ENCODE peak calls at places on chromosomes 12 and 14, in seven cellular contexts. X is dorsolateral prefrontal cortex, S is mucosa of descending colon, H is bronchial epithelial cell, V is kidney epithelial cell, Y is gastrocnemius medialis, E is upper lobe of right lung. W is an unnamed sample.

GRCh38 chr12:32031109-32031508 is 71.9 kb downstream of the RESF1 start:
- DNase-seq in X (no peak), S (no peak), H (no peak), V (no peak), Y (no peak), E (no peak), W (no peak)

GRCh38 chr12:24902521-24903304 is 46.2 kb downstream of the BCAT1 start:
- DNase-seq in X (peak; percentile 4), S (no peak), H (no peak), V (no peak), Y (no peak), E (peak; percentile 76), W (peak; percentile 26)

GRCh38 chr14:53954551-53955233 is 1.9 kb downstream of the BMP4 start:
- DNase-seq in X (peak; percentile 24), S (peak; percentile 47), H (no peak), V (no peak), Y (no peak), E (peak; percentile 69), W (no peak)

GRCh38 chr12:24012528-24012927 is 63.1 kb upstream of the SOX5 start:
- DNase-seq in X (no peak), S (no peak), H (peak; percentile 35), V (no peak), Y (no peak), E (no peak), W (no peak)

GRCh38 chr14:101360045-101360931 is 201.0 kb upstream of the DIO3 start:
- DNase-seq in X (no peak), S (peak; percentile 57), H (no peak), V (no peak), Y (peak; percentile 83), E (no peak), W (no peak)

GRCh38 chr14:100159107-100159864 is at the start of gene DEGS2:
- DNase-seq in X (peak; percentile 76), S (peak; percentile 86), H (no peak), V (no peak), Y (no peak), E (peak; percentile 85), W (peak; percentile 66)

GRCh38 chr12:42039146-42039545 is 105.5 kb downstream of the GXYLT1 start:
- DNase-seq in X (no peak), S (no peak), H (peak; percentile 41), V (no peak), Y (peak; percentile 17), E (no peak), W (no peak)

GRCh38 chr12:113818833-113819232 is 147.3 kb downstream of the RBM19 start:
- DNase-seq in X (no peak), S (no peak), H (no peak), V (no peak), Y (no peak), E (no peak), W (no peak)

GRCh38 chr12:3489057-3489456 is 1.9 kb upstream of the PRMT8 start:
- DNase-seq in X (no peak), S (no peak), H (peak; percentile 91), V (no peak), Y (no peak), E (no peak), W (no peak)

GRCh38 chr12:75489187-75489586 is 8.6 kb downstream of the GLIPR1 start:
- DNase-seq in X (no peak), S (no peak), H (no peak), V (no peak), Y (no peak), E (no peak), W (no peak)

GRCh38 chr12:39605501-39605900 is 14.1 kb downstream of the ABCD2 start:
- DNase-seq in X (no peak), S (no peak), H (peak; percentile 86), V (peak; percentile 23), Y (no peak), E (no peak), W (no peak)

GRCh38 chr14:92748259-92749016 is at the start of gene LGMN:
- DNase-seq in X (peak; percentile 99), S (peak; percentile 96), H (peak; percentile 88), V (peak; percentile 78), Y (peak; percentile 97), E (peak; percentile 98), W (peak; percentile 75)

GRCh38 chr14:92755495-92755894 is 7.1 kb upstream of the LGMN start:
- DNase-seq in X (no peak), S (no peak), H (no peak), V (no peak), Y (no peak), E (no peak), W (no peak)

GRCh38 chr14:92753250-92753649 is 4.8 kb upstream of the LGMN start:
- DNase-seq in X (no peak), S (no peak), H (no peak), V (no peak), Y (peak; percentile 33), E (no peak), W (no peak)

GRCh38 chr14:92754956-92755355 is 6.5 kb upstream of the LGMN start:
- DNase-seq in X (no peak), S (no peak), H (no peak), V (no peak), Y (no peak), E (no peak), W (no peak)

GRCh38 chr14:92751819-92752218 is 3.4 kb upstream of the LGMN start:
- DNase-seq in X (no peak), S (no peak), H (no peak), V (no peak), Y (no peak), E (no peak), W (no peak)
- TF ChIP-seq CTCF in X (no peak), S (no peak), H (no peak), V (no peak), Y (no peak), E (no peak), W (no peak)

GRCh38 chr14:93049867-93050331 is 65.8 kb downstream of the ITPK1 start:
- DNase-seq in X (no peak), S (peak; percentile 59), H (no peak), V (no peak), Y (peak; percentile 64), E (no peak), W (no peak)
- TF ChIP-seq CTCF in X (no peak), S (no peak), H (no peak), V (no peak), Y (no peak), E (no peak), W (no peak)

DNA sequence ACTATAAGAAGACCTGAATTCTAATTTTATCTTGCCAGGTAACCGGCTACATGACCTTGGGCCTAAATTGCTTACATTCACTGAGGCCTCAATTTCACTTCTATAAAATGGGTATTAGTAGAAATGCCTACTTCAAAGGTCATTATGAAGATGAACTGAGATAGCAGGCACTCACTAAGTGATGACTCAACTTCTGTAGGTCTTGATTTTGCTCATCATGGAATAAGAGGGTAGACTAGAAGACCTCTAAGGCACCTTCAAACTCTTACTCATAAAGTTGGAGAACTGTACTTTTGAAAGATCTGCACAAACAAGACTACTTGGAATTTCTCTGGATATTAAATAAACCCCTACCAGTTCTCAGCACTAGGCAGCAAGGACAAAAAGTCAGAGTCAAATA is 39.3 kb upstream of the FRMD6 start:
- DNase-seq in X (no peak), S (no peak), H (no peak), V (no peak), Y (no peak), E (no peak), W (no peak)
- TF ChIP-seq CTCF in X (no peak), S (no peak), H (no peak), V (no peak), Y (no peak), E (no peak), W (no peak)

GRCh38 chr12:120625557-120626419 is 14.6 kb upstream of the CABP1 start:
- DNase-seq in X (no peak), S (peak; percentile 46), H (no peak), V (no peak), Y (no peak), E (peak; percentile 68), W (no peak)
- TF ChIP-seq CTCF in X (no peak), S (no peak), H (peak; percentile 6), V (no peak), Y (no peak), E (no peak), W (no peak)

GRCh38 chr12:78086553-78087362 is 256.1 kb downstream of the NAV3 start:
- DNase-seq in X (no peak), S (no peak), H (no peak), V (no peak), Y (no peak), E (no peak), W (no peak)
- TF ChIP-seq CTCF in X (no peak), S (no peak), H (no peak), V (no peak), Y (no peak), E (no peak), W (no peak)

DNA sequence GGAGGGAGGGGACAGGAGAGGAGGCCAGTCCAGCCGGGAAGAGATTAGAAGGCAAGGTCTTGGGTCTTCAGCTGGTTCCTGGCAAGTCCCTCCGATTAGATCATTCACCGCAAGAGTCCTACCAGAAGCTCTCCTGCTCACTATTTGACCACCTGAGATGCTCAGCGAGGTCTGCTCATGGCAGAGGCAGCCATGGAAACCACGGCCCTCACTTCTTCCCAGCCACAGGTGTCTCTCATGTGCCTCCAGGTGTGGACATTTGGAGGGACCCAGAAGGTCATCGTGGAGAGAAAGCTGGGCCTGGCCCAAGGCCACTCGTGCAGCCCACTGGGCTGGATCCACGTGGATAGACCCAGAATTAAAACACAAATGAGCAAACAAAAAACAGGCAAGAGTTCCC is 99.5 kb downstream of the DICER1 start:
- DNase-seq in X (no peak), S (no peak), H (no peak), V (no peak), Y (no peak), E (peak; percentile 28), W (no peak)
- TF ChIP-seq CTCF in X (no peak), S (no peak), H (no peak), V (no peak), Y (no peak), E (no peak), W (no peak)

GRCh38 chr12:70246580-70246979 is 3.3 kb downstream of the CNOT2 start:
- DNase-seq in X (no peak), S (no peak), H (no peak), V (no peak), Y (no peak), E (no peak), W (no peak)
- TF ChIP-seq CTCF in X (no peak), S (no peak), H (no peak), V (no peak), Y (no peak), E (no peak), W (no peak)

GRCh38 chr12:13961983-13962382 is 19.4 kb downstream of the GRIN2B start:
- DNase-seq in X (no peak), S (no peak), H (no peak), V (no peak), Y (no peak), E (no peak), W (no peak)

GRCh38 chr12:13959131-13959734 is 22.2 kb downstream of the GRIN2B start:
- DNase-seq in X (no peak), S (peak; percentile 68), H (no peak), V (no peak), Y (no peak), E (no peak), W (no peak)

GRCh38 chr12:13964666-13965065 is 16.7 kb downstream of the GRIN2B start:
- DNase-seq in X (no peak), S (no peak), H (no peak), V (no peak), Y (no peak), E (no peak), W (no peak)

GRCh38 chr12:13957576-13957975 is 23.8 kb downstream of the GRIN2B start:
- DNase-seq in X (no peak), S (no peak), H (no peak), V (no peak), Y (no peak), E (no peak), W (no peak)

GRCh38 chr12:13962699-13963098 is 18.7 kb downstream of the GRIN2B start:
- DNase-seq in X (no peak), S (no peak), H (no peak), V (no peak), Y (no peak), E (no peak), W (no peak)
- TF ChIP-seq CTCF in X (peak; percentile 51), S (no peak), H (no peak), V (peak; percentile 54), Y (no peak), E (no peak), W (no peak)

W was measured in activated B cell treated with CpG ODN at 0.5 μM for 24 hours.